ENCODE peak calls at places on chromosomes 16 and 17, in four cellular contexts. One of them, this sample, is unnamed. For H3K27me3, the result is how much of the 10 kb centered on the place peaks cover.

GRCh38 chr17:48025904-48026502 is 11.6 kb downstream of the COPZ2 start:
- DNase-seq in GM12878: no peak
- DNase-seq in HepG2: no peak
- DNase-seq in H1: peak
- DNase-seq in this sample: no peak

GRCh38 chr17:57577751-57578607 is 167.1 kb downstream of the CCDC182 start:
- DNase-seq in GM12878: no peak
- DNase-seq in HepG2: peak
- DNase-seq in H1: no peak
- DNase-seq in this sample: no peak

GRCh38 chr17:40480501-40481003 is 20.9 kb downstream of the TNS4 start:
- DNase-seq in GM12878: peak
- DNase-seq in HepG2: peak
- DNase-seq in H1: no peak
- DNase-seq in this sample: no peak

GRCh38 chr16:4314532-4315184 is 1.2 kb upstream of the GLIS2 start:
- DNase-seq in GM12878: no peak
- DNase-seq in HepG2: no peak
- DNase-seq in H1: peak
- DNase-seq in this sample: no peak

GRCh38 chr16:14240216-14240843 is 169.2 kb downstream of the MRTFB start:
- DNase-seq in GM12878: no peak
- DNase-seq in HepG2: peak
- DNase-seq in H1: no peak
- DNase-seq in this sample: no peak

GRCh38 chr16:89402962-89403361 is 87.4 kb downstream of the ANKRD11 start:
- DNase-seq in GM12878: no peak
- DNase-seq in HepG2: no peak
- DNase-seq in H1: no peak
- DNase-seq in this sample: no peak

GRCh38 chr16:57799619-57800212 is 2.6 kb downstream of the KIFC3 start:
- DNase-seq in GM12878: no peak
- DNase-seq in HepG2: no peak
- DNase-seq in H1: no peak
- DNase-seq in this sample: no peak

GRCh38 chr16:79628501-79628975 is 28.0 kb upstream of the MAF start:
- DNase-seq in GM12878: peak
- DNase-seq in HepG2: no peak
- DNase-seq in H1: no peak
- DNase-seq in this sample: no peak

GRCh38 chr17:50056961-50057330 is 1.0 kb downstream of the ITGA3 start:
- DNase-seq in GM12878: no peak
- DNase-seq in HepG2: no peak
- DNase-seq in H1: peak
- DNase-seq in this sample: no peak

GRCh38 chr17:78589885-78590284 is 12.7 kb upstream of the DNAH17 start:
- DNase-seq in GM12878: no peak
- DNase-seq in HepG2: no peak
- DNase-seq in H1: no peak
- DNase-seq in this sample: no peak

GRCh38 chr17:56160395-56160889 is 7.2 kb downstream of the ANKFN1 start:
- DNase-seq in GM12878: no peak
- DNase-seq in HepG2: no peak
- DNase-seq in H1: no peak
- DNase-seq in this sample: no peak

GRCh38 chr17:4090898-4091297 is 51.9 kb downstream of the ZZEF1 start:
- DNase-seq in GM12878: no peak
- DNase-seq in HepG2: no peak
- DNase-seq in H1: no peak
- DNase-seq in this sample: no peak

GRCh38 chr16:67528222-67528869 is at the start of gene RIPOR1:
- DNase-seq in GM12878: no peak
- DNase-seq in HepG2: peak
- DNase-seq in H1: peak
- DNase-seq in this sample: peak

GRCh38 chr17:82497483-82498405 is 21.8 kb upstream of the FOXK2 start:
- DNase-seq in GM12878: no peak
- DNase-seq in HepG2: no peak
- DNase-seq in H1: peak
- DNase-seq in this sample: no peak

GRCh38 chr16:27813591-27813990 is 249.9 kb downstream of the GSG1L start:
- DNase-seq in GM12878: no peak
- DNase-seq in HepG2: no peak
- DNase-seq in H1: no peak
- DNase-seq in this sample: no peak

GRCh38 chr16:19386555-19386954 is 31.1 kb upstream of the TMC5 start:
- DNase-seq in GM12878: no peak
- DNase-seq in HepG2: no peak
- DNase-seq in H1: no peak
- DNase-seq in this sample: no peak

GRCh38 chr17:50487213-50488096 is 8.8 kb downstream of the RSAD1 start:
- DNase-seq in GM12878: no peak
- DNase-seq in HepG2: no peak
- DNase-seq in H1: no peak
- DNase-seq in this sample: no peak

GRCh38 chr17:19244796-19245195 is 7.6 kb downstream of the EPN2 start:
- DNase-seq in GM12878: no peak
- DNase-seq in HepG2: no peak
- DNase-seq in H1: no peak
- DNase-seq in this sample: no peak

GRCh38 chr17:4849011-4849536 is 15.9 kb downstream of the MINK1 start:
- DNase-seq in GM12878: no peak
- DNase-seq in HepG2: no peak
- DNase-seq in H1: no peak
- DNase-seq in this sample: no peak

GRCh38 chr16:47371615-47372014 is 89.2 kb downstream of the ITFG1 start:
- DNase-seq in GM12878: no peak
- DNase-seq in HepG2: no peak
- DNase-seq in H1: no peak
- DNase-seq in this sample: no peak

GRCh38 chr17:15913826-15914225 is 31.1 kb upstream of the ADORA2B start:
- DNase-seq in GM12878: no peak
- DNase-seq in HepG2: no peak
- DNase-seq in H1: no peak
- DNase-seq in this sample: no peak

GRCh38 chr17:44236444-44236991 is 17.0 kb upstream of the UBTF start:
- DNase-seq in GM12878: peak
- DNase-seq in HepG2: no peak
- DNase-seq in H1: no peak
- DNase-seq in this sample: no peak

GRCh38 chr17:76725580-76726230 is 701 bp downstream of the JMJD6 start:
- DNase-seq in GM12878: no peak
- DNase-seq in HepG2: peak
- DNase-seq in H1: no peak
- DNase-seq in this sample: peak

GRCh38 chr16:23949630-23950290 is 114.0 kb downstream of the PRKCB start:
- DNase-seq in GM12878: peak
- DNase-seq in HepG2: no peak
- DNase-seq in H1: no peak
- DNase-seq in this sample: no peak

GRCh38 chr16:21283521-21284289 is 5.6 kb upstream of the CRYM start:
- DNase-seq in GM12878: no peak
- DNase-seq in HepG2: peak
- DNase-seq in H1: peak
- DNase-seq in this sample: peak

GRCh38 chr16:56800355-56800754 is 64.7 kb upstream of the SLC12A3 start:
- DNase-seq in GM12878: no peak
- DNase-seq in HepG2: peak
- DNase-seq in H1: no peak
- DNase-seq in this sample: no peak

GRCh38 chr16:28100810-28101532 is 37.5 kb upstream of the GSG1L start:
- DNase-seq in GM12878: no peak
- DNase-seq in HepG2: no peak
- DNase-seq in H1: no peak
- DNase-seq in this sample: no peak

GRCh38 chr17:61289408-61290385 is 109.9 kb upstream of the TBX2 start:
- DNase-seq in GM12878: no peak
- DNase-seq in HepG2: no peak
- DNase-seq in H1: no peak
- DNase-seq in this sample: no peak

GRCh38 chr17:32103476-32104113 is 38.7 kb upstream of the RHOT1 start:
- DNase-seq in GM12878: no peak
- DNase-seq in HepG2: no peak
- DNase-seq in H1: peak
- DNase-seq in this sample: no peak

GRCh38 chr17:38815576-38816193 is 9.4 kb downstream of the CWC25 start:
- DNase-seq in GM12878: no peak
- DNase-seq in HepG2: no peak
- DNase-seq in H1: no peak
- DNase-seq in this sample: no peak

GRCh38 chr17:16942141-16943031 is 29.5 kb downstream of the TNFRSF13B start:
- DNase-seq in GM12878: no peak
- DNase-seq in HepG2: peak
- DNase-seq in H1: no peak
- DNase-seq in this sample: no peak

GRCh38 chr17:17127730-17128291 is 78.3 kb downstream of the PLD6 start:
- DNase-seq in GM12878: no peak
- DNase-seq in HepG2: no peak
- DNase-seq in H1: no peak
- DNase-seq in this sample: no peak

GRCh38 chr16:77499373-77500285 is 64.8 kb upstream of the ADAMTS18 start:
- DNase-seq in GM12878: no peak
- DNase-seq in HepG2: no peak
- DNase-seq in H1: no peak
- DNase-seq in this sample: no peak

GRCh38 chr17:57097832-57098421 is 12.9 kb downstream of the AKAP1 start:
- DNase-seq in GM12878: no peak
- DNase-seq in HepG2: no peak
- DNase-seq in H1: no peak
- DNase-seq in this sample: no peak

GRCh38 chr17:59469786-59470485 is 95.5 kb upstream of the DHX40 start:
- DNase-seq in GM12878: no peak
- DNase-seq in HepG2: peak
- DNase-seq in H1: no peak
- DNase-seq in this sample: no peak

GRCh38 chr17:32769846-32770245 is 107.1 kb downstream of the MYO1D start:
- DNase-seq in GM12878: no peak
- DNase-seq in HepG2: peak
- DNase-seq in H1: no peak
- DNase-seq in this sample: no peak

DNA sequence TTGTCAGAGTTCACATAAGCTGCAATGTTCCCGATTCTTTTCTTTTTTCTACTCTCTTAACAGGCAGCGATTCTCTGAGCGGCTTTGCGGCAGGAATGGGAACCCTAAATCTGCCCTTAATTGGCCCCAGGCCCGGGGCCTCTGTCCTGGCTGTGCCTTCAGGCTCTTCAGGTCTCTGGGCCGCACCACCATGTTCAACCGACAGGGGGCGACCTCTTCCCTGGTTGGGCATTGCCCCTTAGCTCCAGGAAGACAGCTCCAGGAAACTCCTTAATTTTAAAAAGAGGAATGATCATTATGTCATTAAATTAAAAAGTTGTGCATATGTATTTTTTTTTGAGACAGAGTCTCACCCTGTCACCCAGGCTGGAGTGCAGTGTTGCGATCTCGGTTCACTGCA is 20.3 kb downstream of the CACNG5 start:
- DNase-seq in GM12878: no peak
- DNase-seq in HepG2: no peak
- DNase-seq in H1: peak
- DNase-seq in this sample: peak
- TF ChIP-seq HDAC6 in GM12878: no peak
- TF ChIP-seq HDAC6 in HepG2: no peak
- TF ChIP-seq HDAC6 in H1: no peak
- TF ChIP-seq HDAC6 in this sample: no peak

GRCh38 chr17:37737971-37738370 is 6.9 kb downstream of the HNF1B start:
- DNase-seq in GM12878: no peak
- DNase-seq in HepG2: no peak
- DNase-seq in H1: no peak
- DNase-seq in this sample: no peak
- H3K27me3 ChIP-seq in GM12878: under half
- H3K27me3 ChIP-seq in HepG2: under half
- H3K27me3 ChIP-seq in H1: under half
- H3K27me3 ChIP-seq in this sample: under half

DNA sequence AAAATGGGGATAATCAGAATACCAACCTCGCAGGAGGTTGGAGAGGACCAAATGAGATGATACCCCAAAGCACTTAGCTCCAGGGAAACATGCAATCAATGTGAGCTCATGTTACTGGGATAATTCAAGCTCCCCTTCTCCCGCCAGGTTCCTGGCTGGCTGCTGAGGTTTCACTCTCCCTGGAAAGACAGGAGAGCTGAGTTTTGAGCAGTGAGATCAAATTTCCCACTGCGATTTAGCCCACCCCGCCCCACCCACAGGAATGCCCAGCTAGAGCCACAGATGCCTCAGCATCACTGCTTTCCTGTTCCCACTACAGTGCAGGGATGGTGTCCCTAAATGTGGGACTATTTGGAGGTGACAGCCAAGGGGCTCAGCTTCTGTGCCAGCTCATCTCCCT is 56.7 kb downstream of the ZNF423 start:
- DNase-seq in GM12878: no peak
- DNase-seq in HepG2: no peak
- DNase-seq in H1: no peak
- DNase-seq in this sample: no peak
- TF ChIP-seq HDAC6 in GM12878: no peak
- TF ChIP-seq HDAC6 in HepG2: no peak
- TF ChIP-seq HDAC6 in H1: no peak
- TF ChIP-seq HDAC6 in this sample: no peak

GRCh38 chr17:65447823-65448222 is 113.6 kb downstream of the AXIN2 start:
- DNase-seq in GM12878: no peak
- DNase-seq in HepG2: no peak
- DNase-seq in H1: no peak
- DNase-seq in this sample: no peak

GRCh38 chr17:65453204-65453931 is 108.1 kb downstream of the AXIN2 start:
- DNase-seq in GM12878: no peak
- DNase-seq in HepG2: peak
- DNase-seq in H1: no peak
- DNase-seq in this sample: no peak

GRCh38 chr17:65446838-65447526 is 114.5 kb downstream of the AXIN2 start:
- DNase-seq in GM12878: no peak
- DNase-seq in HepG2: no peak
- DNase-seq in H1: no peak
- DNase-seq in this sample: no peak

GRCh38 chr17:65446043-65446442 is 115.4 kb downstream of the AXIN2 start:
- DNase-seq in GM12878: no peak
- DNase-seq in HepG2: no peak
- DNase-seq in H1: no peak
- DNase-seq in this sample: no peak

DNA sequence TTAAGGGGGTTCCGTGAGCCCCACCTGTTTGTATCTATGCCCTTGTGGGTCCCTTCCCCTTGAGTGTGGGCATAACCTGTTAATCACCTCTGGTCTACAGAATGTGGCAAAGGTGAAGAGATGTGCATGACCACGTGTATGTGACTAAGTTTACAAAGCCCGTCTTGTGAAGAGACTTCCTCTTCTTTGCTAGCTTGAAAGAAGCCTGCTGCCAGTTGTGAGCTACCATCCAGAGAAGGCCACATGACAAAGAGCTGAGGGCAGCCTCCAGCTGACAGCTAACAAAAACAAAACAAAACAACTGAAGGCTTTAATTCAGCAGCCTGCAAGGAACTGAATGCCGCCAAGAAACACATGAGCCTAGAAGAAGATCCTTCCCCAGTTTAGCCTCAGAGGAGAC is 112.0 kb downstream of the AXIN2 start:
- DNase-seq in GM12878: no peak
- DNase-seq in HepG2: no peak
- DNase-seq in H1: no peak
- DNase-seq in this sample: no peak
- H3K27me3 ChIP-seq in GM12878: under half
- H3K27me3 ChIP-seq in HepG2: under half
- H3K27me3 ChIP-seq in H1: under half
- H3K27me3 ChIP-seq in this sample: under half

GRCh38 chr16:48503779-48504178 is 106.2 kb downstream of the N4BP1 start:
- DNase-seq in GM12878: no peak
- DNase-seq in HepG2: no peak
- DNase-seq in H1: no peak
- DNase-seq in this sample: no peak
- TF ChIP-seq HDAC6 in GM12878: no peak
- TF ChIP-seq HDAC6 in HepG2: no peak
- TF ChIP-seq HDAC6 in H1: no peak
- TF ChIP-seq HDAC6 in this sample: no peak